ENCODE peak calls at places on chromosomes 12 and 14, in four cellular contexts. Z is GM19239, X is colonic mucosa, E is astrocyte. D is an unnamed sample.

GRCh38 chr12:75592086-75592485 is 80.7 kb upstream of the KRR1 start:
- DNase-seq in Z (no peak), X (no peak), E (no peak), D (no peak)

GRCh38 chr12:5226581-5226980 is 182.9 kb downstream of the KCNA5 start:
- DNase-seq in Z (no peak), X (no peak), E (no peak), D (no peak)

GRCh38 chr12:10304161-10304574 is 3.5 kb upstream of the KLRD1 start:
- DNase-seq in Z (no peak), X (no peak), E (peak; percentile 91), D (peak; percentile 41)

GRCh38 chr14:93986972-93987371 is 10.1 kb upstream of the CCDC197 start:
- DNase-seq in Z (no peak), X (no peak), E (no peak), D (no peak)

GRCh38 chr14:102090713-102091112 is 3.9 kb upstream of the HSP90AA1 start:
- DNase-seq in Z (no peak), X (no peak), E (no peak), D (no peak)

GRCh38 chr14:55599250-55599879 is 19.4 kb downstream of the KTN1 start:
- DNase-seq in Z (no peak), X (peak; percentile 78), E (no peak), D (peak; percentile 42)

GRCh38 chr14:105203057-105203494 is 22.0 kb upstream of the NUDT14 start:
- DNase-seq in Z (peak; percentile 92), X (peak; percentile 76), E (peak; percentile 27), D (no peak)

GRCh38 chr14:21395450-21395849 is 11.6 kb upstream of the SUPT16H start:
- DNase-seq in Z (no peak), X (no peak), E (no peak), D (no peak)

GRCh38 chr12:26334621-26335124 is 139.3 kb downstream of the SSPN start:
- DNase-seq in Z (no peak), X (no peak), E (no peak), D (no peak)

GRCh38 chr14:80325688-80326087 is 114.4 kb upstream of the DIO2 start:
- DNase-seq in Z (no peak), X (no peak), E (no peak), D (no peak)

GRCh38 chr14:104927901-104928300 is 3.2 kb downstream of the PLD4 start:
- DNase-seq in Z (no peak), X (no peak), E (no peak), D (no peak)

GRCh38 chr12:87227157-87227556 is 802.0 kb downstream of the C12orf50 start:
- DNase-seq in Z (no peak), X (no peak), E (peak; percentile 55), D (no peak)

GRCh38 chr12:114916124-114916523 is 232.1 kb upstream of the TBX3 start:
- DNase-seq in Z (no peak), X (no peak), E (peak; percentile 62), D (peak; percentile 10)

GRCh38 chr12:10395390-10395998 is 5.7 kb upstream of the KLRK1 start:
- DNase-seq in Z (no peak), X (peak; percentile 68), E (peak; percentile 52), D (peak; percentile 87)

GRCh38 chr14:71430321-71431168 is 501.7 kb upstream of the RGS6 start:
- DNase-seq in Z (peak; percentile 13), X (no peak), E (no peak), D (no peak)